ENCODE peak calls at places on chromosome 1, in ten cellular contexts. One of them, this sample, is unnamed.

GRCh38 chr1:167819849-167820683 is 93.9 kb downstream of the ADCY10 start:
- DNase-seq in stomach: peak; percentile 79
- DNase-seq in H1: peak; percentile 80
- DNase-seq in ovary: peak; percentile 82
- DNase-seq in HCT116: peak; percentile 41
- DNase-seq in K562: peak; percentile 94
- DNase-seq in adrenal gland: peak; percentile 82
- DNase-seq in IMR-90: peak; percentile 96
- DNase-seq in upper lobe of left lung: peak; percentile 94
- DNase-seq in heart left ventricle: peak; percentile 85
- DNase-seq in this sample: peak; percentile 84

GRCh38 chr1:234768171-234768568 is 158.2 kb upstream of the IRF2BP2 start:
- DNase-seq in stomach: no peak
- DNase-seq in H1: no peak
- DNase-seq in ovary: no peak
- DNase-seq in HCT116: no peak
- DNase-seq in K562: no peak
- DNase-seq in adrenal gland: no peak
- DNase-seq in IMR-90: no peak
- DNase-seq in upper lobe of left lung: no peak
- DNase-seq in heart left ventricle: no peak
- DNase-seq in this sample: no peak

GRCh38 chr1:7048395-7048794 is 263.1 kb downstream of the CAMTA1 start:
- DNase-seq in stomach: no peak
- DNase-seq in H1: no peak
- DNase-seq in ovary: no peak
- DNase-seq in HCT116: no peak
- DNase-seq in K562: no peak
- DNase-seq in adrenal gland: no peak
- DNase-seq in IMR-90: no peak
- DNase-seq in upper lobe of left lung: no peak
- DNase-seq in heart left ventricle: no peak
- DNase-seq in this sample: no peak

GRCh38 chr1:54542120-54542961 is 5.7 kb upstream of the ACOT11 start:
- DNase-seq in stomach: peak; percentile 78
- DNase-seq in H1: peak; percentile 89
- DNase-seq in ovary: peak; percentile 75
- DNase-seq in HCT116: peak; percentile 61
- DNase-seq in K562: peak; percentile 67
- DNase-seq in adrenal gland: peak; percentile 63
- DNase-seq in IMR-90: peak; percentile 50
- DNase-seq in upper lobe of left lung: peak; percentile 93
- DNase-seq in heart left ventricle: peak; percentile 68
- DNase-seq in this sample: peak; percentile 84

GRCh38 chr1:180131510-180131909 is 23.2 kb upstream of the QSOX1 start:
- DNase-seq in stomach: no peak
- DNase-seq in H1: no peak
- DNase-seq in ovary: no peak
- DNase-seq in HCT116: no peak
- DNase-seq in K562: no peak
- DNase-seq in adrenal gland: peak; percentile 82
- DNase-seq in IMR-90: peak; percentile 98
- DNase-seq in upper lobe of left lung: no peak
- DNase-seq in heart left ventricle: no peak
- DNase-seq in this sample: no peak

GRCh38 chr1:246789454-246790339 is 65.5 kb downstream of the SCCPDH start:
- DNase-seq in stomach: no peak
- DNase-seq in H1: no peak
- DNase-seq in ovary: no peak
- DNase-seq in HCT116: no peak
- DNase-seq in K562: no peak
- DNase-seq in adrenal gland: no peak
- DNase-seq in IMR-90: no peak
- DNase-seq in upper lobe of left lung: peak; percentile 36
- DNase-seq in heart left ventricle: no peak
- DNase-seq in this sample: no peak

GRCh38 chr1:6359568-6360496 is 33.7 kb downstream of the ACOT7 start:
- DNase-seq in stomach: peak; percentile 88
- DNase-seq in H1: peak; percentile 57
- DNase-seq in ovary: peak; percentile 77
- DNase-seq in HCT116: no peak
- DNase-seq in K562: peak; percentile 66
- DNase-seq in adrenal gland: peak; percentile 89
- DNase-seq in IMR-90: peak; percentile 88
- DNase-seq in upper lobe of left lung: no peak
- DNase-seq in heart left ventricle: peak; percentile 67
- DNase-seq in this sample: peak; percentile 89

GRCh38 chr1:40712997-40713396 is 21.5 kb downstream of the NFYC start:
- DNase-seq in stomach: no peak
- DNase-seq in H1: no peak
- DNase-seq in ovary: no peak
- DNase-seq in HCT116: no peak
- DNase-seq in K562: peak; percentile 28
- DNase-seq in adrenal gland: peak; percentile 37
- DNase-seq in IMR-90: no peak
- DNase-seq in upper lobe of left lung: no peak
- DNase-seq in heart left ventricle: no peak
- DNase-seq in this sample: no peak

GRCh38 chr1:34851431-34852105 is 8.0 kb downstream of the SMIM12 start:
- DNase-seq in stomach: peak; percentile 73
- DNase-seq in H1: no peak
- DNase-seq in ovary: peak; percentile 43
- DNase-seq in HCT116: no peak
- DNase-seq in K562: no peak
- DNase-seq in adrenal gland: peak; percentile 92
- DNase-seq in IMR-90: no peak
- DNase-seq in upper lobe of left lung: no peak
- DNase-seq in heart left ventricle: peak; percentile 82
- DNase-seq in this sample: no peak

GRCh38 chr1:67367370-67368345 is 60.0 kb downstream of the IL12RB2 start:
- DNase-seq in stomach: peak; percentile 71
- DNase-seq in H1: no peak
- DNase-seq in ovary: peak; percentile 84
- DNase-seq in HCT116: no peak
- DNase-seq in K562: peak; percentile 42
- DNase-seq in adrenal gland: peak; percentile 75
- DNase-seq in IMR-90: peak; percentile 14
- DNase-seq in upper lobe of left lung: no peak
- DNase-seq in heart left ventricle: peak; percentile 70
- DNase-seq in this sample: no peak

GRCh38 chr1:99600782-99601181 is 45.1 kb upstream of the PALMD start:
- DNase-seq in stomach: no peak
- DNase-seq in H1: no peak
- DNase-seq in ovary: no peak
- DNase-seq in HCT116: no peak
- DNase-seq in K562: no peak
- DNase-seq in adrenal gland: no peak
- DNase-seq in IMR-90: no peak
- DNase-seq in upper lobe of left lung: no peak
- DNase-seq in heart left ventricle: no peak
- DNase-seq in this sample: no peak

GRCh38 chr1:1989102-1989542 is 14.5 kb downstream of the CFAP74 start:
- DNase-seq in stomach: no peak
- DNase-seq in H1: no peak
- DNase-seq in ovary: peak; percentile 72
- DNase-seq in HCT116: no peak
- DNase-seq in K562: peak; percentile 50
- DNase-seq in adrenal gland: peak; percentile 95
- DNase-seq in IMR-90: peak; percentile 6
- DNase-seq in upper lobe of left lung: peak; percentile 72
- DNase-seq in heart left ventricle: peak; percentile 67
- DNase-seq in this sample: no peak

GRCh38 chr1:3067301-3067670 is 1.7 kb upstream of the PRDM16 start:
- DNase-seq in stomach: no peak
- DNase-seq in H1: peak; percentile 58
- DNase-seq in ovary: no peak
- DNase-seq in HCT116: no peak
- DNase-seq in K562: no peak
- DNase-seq in adrenal gland: no peak
- DNase-seq in IMR-90: no peak
- DNase-seq in upper lobe of left lung: peak; percentile 84
- DNase-seq in heart left ventricle: no peak
- DNase-seq in this sample: peak; percentile 58
- H3K27ac ChIP-seq in stomach: peak overlapping the region; percentile 92
- H3K27ac ChIP-seq in H1: no peak overlapping the region
- H3K27ac ChIP-seq in ovary: no peak overlapping the region
- H3K27ac ChIP-seq in HCT116: no peak overlapping the region
- H3K27ac ChIP-seq in K562: no peak overlapping the region
- H3K27ac ChIP-seq in adrenal gland: no peak overlapping the region
- H3K27ac ChIP-seq in IMR-90: no peak overlapping the region
- H3K27ac ChIP-seq in upper lobe of left lung: no peak overlapping the region
- H3K27ac ChIP-seq in heart left ventricle: peak overlapping the region; percentile 98
- H3K27ac ChIP-seq in this sample: no peak overlapping the region

DNA sequence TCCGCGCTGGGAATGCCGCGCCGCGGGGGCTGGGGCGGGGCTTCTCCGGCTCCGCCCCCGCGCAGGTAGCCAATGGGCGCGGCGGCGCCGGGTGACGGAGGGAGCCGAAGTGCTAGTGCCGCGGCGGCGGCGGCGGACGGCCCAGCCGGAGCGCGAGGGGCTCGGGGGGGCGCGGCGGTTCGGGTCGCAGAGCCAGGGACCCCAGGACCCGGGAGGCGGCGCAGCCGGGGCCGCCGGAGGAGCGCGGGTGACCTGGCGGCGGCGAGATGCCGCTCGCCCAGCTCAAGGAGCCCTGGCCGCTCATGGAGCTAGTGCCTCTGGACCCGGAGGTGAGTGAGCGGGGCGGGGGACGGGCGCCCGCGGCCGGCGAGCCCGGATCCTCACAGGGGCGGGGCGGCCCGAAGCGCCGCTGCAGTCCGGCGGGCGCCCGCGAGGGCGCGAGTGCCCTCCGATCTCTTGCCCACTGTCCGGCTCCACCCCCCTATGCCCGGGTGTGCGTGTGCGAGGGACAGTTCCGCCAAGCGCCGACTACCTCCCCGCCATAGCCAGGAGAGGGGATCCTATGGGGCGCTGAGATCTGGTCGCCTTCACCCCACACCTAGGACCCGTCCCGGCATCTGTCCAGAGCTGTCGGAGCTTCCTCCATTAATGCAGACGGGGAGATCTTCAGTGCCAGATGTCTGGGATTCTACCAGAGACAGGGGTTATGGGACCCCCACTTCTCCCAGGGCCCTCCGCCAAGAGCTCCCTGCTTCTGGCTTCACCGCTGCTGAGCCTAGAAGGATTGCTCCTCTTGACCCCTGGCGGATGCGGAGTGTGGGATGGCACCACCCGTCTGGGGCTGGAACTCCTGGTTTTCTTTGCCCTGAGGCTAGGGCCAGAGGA is at the start of gene RPS6KA1:
- DNase-seq in stomach: peak; percentile 75
- DNase-seq in H1: peak; percentile 88
- DNase-seq in ovary: peak; percentile 61
- DNase-seq in HCT116: no peak
- DNase-seq in K562: peak; percentile 97
- DNase-seq in adrenal gland: peak; percentile 66
- DNase-seq in IMR-90: peak; percentile 11
- DNase-seq in upper lobe of left lung: peak; percentile 95
- DNase-seq in heart left ventricle: peak; percentile 68
- DNase-seq in this sample: peak; percentile 93
- TF ChIP-seq POLR2A in stomach: no peak
- TF ChIP-seq POLR2A in H1: peak; percentile 67
- TF ChIP-seq POLR2A in ovary: no peak
- TF ChIP-seq POLR2A in HCT116: peak; percentile 62
- TF ChIP-seq POLR2A in K562: no peak
- TF ChIP-seq POLR2A in adrenal gland: no peak
- TF ChIP-seq POLR2A in IMR-90: no peak
- TF ChIP-seq POLR2A in upper lobe of left lung: peak; percentile 89
- TF ChIP-seq POLR2A in heart left ventricle: peak; percentile 27
- TF ChIP-seq POLR2A in this sample: no peak

DNA sequence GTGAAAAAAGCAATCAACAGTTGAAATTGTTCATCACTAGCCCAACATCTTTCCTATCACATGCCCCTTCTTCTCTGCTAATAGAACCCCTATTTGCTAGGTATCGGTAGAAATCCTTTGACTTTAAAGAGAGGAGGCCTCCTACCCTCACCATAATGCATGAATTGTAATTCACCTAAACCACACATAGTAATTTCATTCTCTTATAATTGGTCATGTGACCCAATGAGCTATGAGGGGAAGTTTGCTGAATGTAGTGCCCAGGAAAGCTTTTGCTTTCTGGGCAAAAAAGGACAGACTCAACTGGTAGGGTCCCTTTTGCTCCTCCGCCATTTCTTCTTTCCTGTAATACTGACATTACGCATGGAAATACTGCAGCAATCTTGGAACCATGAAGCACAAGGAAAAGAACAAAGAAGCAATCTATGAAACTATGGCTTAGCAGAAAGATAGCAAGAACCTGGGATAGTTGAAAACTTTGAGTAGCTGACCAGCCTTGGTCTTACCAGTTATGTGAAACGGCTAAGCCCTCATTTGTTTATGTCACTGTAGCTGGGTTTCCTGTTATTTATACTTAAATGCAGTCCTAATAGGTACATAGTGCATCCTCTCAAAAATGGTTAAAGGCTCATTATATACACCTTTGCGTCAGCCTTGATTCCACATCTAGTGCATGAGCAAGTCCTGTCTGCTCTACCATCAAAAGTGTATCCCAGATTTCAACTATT is 10.2 kb upstream of the CHI3L2 start:
- DNase-seq in stomach: no peak
- DNase-seq in H1: no peak
- DNase-seq in ovary: no peak
- DNase-seq in HCT116: no peak
- DNase-seq in K562: no peak
- DNase-seq in adrenal gland: no peak
- DNase-seq in IMR-90: no peak
- DNase-seq in upper lobe of left lung: no peak
- DNase-seq in heart left ventricle: no peak
- DNase-seq in this sample: no peak
- H3K4me1 ChIP-seq in stomach: peaks cover 7% of the 10 kb centered on the region
- H3K4me1 ChIP-seq in H1: no peaks in the 10 kb centered on the region
- H3K4me1 ChIP-seq in ovary: no peaks in the 10 kb centered on the region
- H3K4me1 ChIP-seq in HCT116: peaks cover 2% of the 10 kb centered on the region
- H3K4me1 ChIP-seq in K562: peaks cover 10% of the 10 kb centered on the region
- H3K4me1 ChIP-seq in adrenal gland: peaks cover 16% of the 10 kb centered on the region
- H3K4me1 ChIP-seq in IMR-90: peaks cover 6% of the 10 kb centered on the region
- H3K4me1 ChIP-seq in upper lobe of left lung: peaks cover 30% of the 10 kb centered on the region
- H3K4me1 ChIP-seq in heart left ventricle: peaks cover 3% of the 10 kb centered on the region
- H3K4me1 ChIP-seq in this sample: peaks cover 95% of the 10 kb centered on the region

DNA sequence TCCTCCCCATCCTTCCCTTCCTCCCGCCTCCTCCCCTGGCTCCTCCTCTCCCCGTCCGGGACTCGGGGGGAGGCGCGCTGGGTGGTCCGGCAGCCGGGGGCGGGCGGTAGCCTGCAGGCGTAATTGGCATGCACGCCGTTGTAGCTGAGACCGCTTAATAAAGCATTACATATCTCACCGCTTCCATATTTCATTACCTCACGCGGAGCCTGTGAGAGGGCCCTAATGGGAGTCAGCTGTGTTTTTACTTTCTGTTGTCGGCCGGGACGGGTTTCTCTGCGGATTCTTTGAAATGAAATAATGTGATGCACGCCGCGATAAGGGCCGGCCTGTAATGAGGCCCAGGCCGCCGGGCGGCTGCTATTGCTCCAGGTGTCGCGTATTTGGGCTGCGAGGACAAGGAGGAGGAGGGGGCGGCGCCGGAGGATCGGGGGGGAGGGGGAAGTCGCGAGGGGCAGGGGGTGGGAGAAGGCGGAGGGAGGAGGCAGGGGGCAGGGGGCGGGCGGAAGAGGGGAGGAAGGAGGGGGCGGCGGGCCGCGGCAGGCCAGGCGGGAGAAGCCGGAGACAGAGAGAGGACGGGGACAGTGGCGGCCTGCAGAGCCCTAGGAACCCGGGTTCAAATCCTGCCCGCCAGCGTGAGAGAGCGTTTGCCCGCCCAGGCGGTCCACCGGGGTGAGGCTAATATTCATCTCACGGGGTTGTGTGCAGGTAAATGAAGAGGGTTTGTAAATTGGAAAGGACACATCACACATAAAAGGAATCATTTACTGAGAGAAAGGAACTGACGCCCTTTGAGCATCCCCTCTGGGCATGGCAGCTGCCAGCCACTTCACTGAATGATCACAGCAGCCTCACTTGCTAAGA is 95.6 kb downstream of the FOXD2 start:
- DNase-seq in stomach: peak; percentile 35
- DNase-seq in H1: peak; percentile 84
- DNase-seq in ovary: peak; percentile 25
- DNase-seq in HCT116: no peak
- DNase-seq in K562: peak; percentile 24
- DNase-seq in adrenal gland: peak; percentile 43
- DNase-seq in IMR-90: peak; percentile 52
- DNase-seq in upper lobe of left lung: peak; percentile 85
- DNase-seq in heart left ventricle: peak; percentile 70
- DNase-seq in this sample: no peak
- H3K27ac ChIP-seq in stomach: no peak overlapping the region
- H3K27ac ChIP-seq in H1: no peak overlapping the region
- H3K27ac ChIP-seq in ovary: no peak overlapping the region
- H3K27ac ChIP-seq in HCT116: no peak overlapping the region
- H3K27ac ChIP-seq in K562: no peak overlapping the region
- H3K27ac ChIP-seq in adrenal gland: peak overlapping the region; percentile 61
- H3K27ac ChIP-seq in IMR-90: no peak overlapping the region
- H3K27ac ChIP-seq in upper lobe of left lung: peak overlapping the region; percentile 36
- H3K27ac ChIP-seq in heart left ventricle: peak overlapping the region; percentile 30
- H3K27ac ChIP-seq in this sample: no peak overlapping the region